ENCODE peak calls at places on chromosome 1, in five cellular contexts. One of them, this sample, is unnamed.

GRCh38 chr1:15696956-15697521 is 12.9 kb downstream of the PLEKHM2 start:
- DNase-seq in transverse colon: peak
- DNase-seq in stomach: no peak
- DNase-seq in HepG2: no peak
- DNase-seq in tibial nerve: no peak
- DNase-seq in this sample: no peak

GRCh38 chr1:103250441-103250861 is 142.1 kb upstream of the COL11A1 start:
- DNase-seq in tibial nerve: no peak
- DNase-seq in HepG2: no peak
- DNase-seq in stomach: no peak
- DNase-seq in transverse colon: no peak
- DNase-seq in this sample: no peak

GRCh38 chr1:58717979-58718378 is 18.1 kb upstream of the MYSM1 start:
- DNase-seq in stomach: no peak
- DNase-seq in HepG2: no peak
- DNase-seq in transverse colon: no peak
- DNase-seq in tibial nerve: no peak
- DNase-seq in this sample: no peak

GRCh38 chr1:34500451-34500850 is 254.4 kb upstream of the GJB5 start:
- DNase-seq in transverse colon: no peak
- DNase-seq in HepG2: no peak
- DNase-seq in tibial nerve: no peak
- DNase-seq in stomach: no peak
- DNase-seq in this sample: no peak

GRCh38 chr1:42454409-42454808 is 1.4 kb downstream of the ZMYND12 start:
- DNase-seq in transverse colon: no peak
- DNase-seq in tibial nerve: no peak
- DNase-seq in HepG2: no peak
- DNase-seq in stomach: no peak
- DNase-seq in this sample: no peak

GRCh38 chr1:170303034-170303433 is 157.3 kb downstream of the NTMT2 start:
- DNase-seq in stomach: no peak
- DNase-seq in HepG2: no peak
- DNase-seq in transverse colon: no peak
- DNase-seq in tibial nerve: no peak
- DNase-seq in this sample: no peak

GRCh38 chr1:56939209-56939608 is 26.6 kb downstream of the C8B start:
- DNase-seq in stomach: no peak
- DNase-seq in tibial nerve: no peak
- DNase-seq in HepG2: no peak
- DNase-seq in transverse colon: no peak
- DNase-seq in this sample: no peak

GRCh38 chr1:204465469-204466415 is 28.9 kb downstream of the PIK3C2B start:
- DNase-seq in transverse colon: no peak
- DNase-seq in HepG2: no peak
- DNase-seq in tibial nerve: no peak
- DNase-seq in stomach: no peak
- DNase-seq in this sample: no peak

GRCh38 chr1:86701731-86702130 is 2.6 kb upstream of the SH3GLB1 start:
- DNase-seq in stomach: no peak
- DNase-seq in transverse colon: no peak
- DNase-seq in tibial nerve: no peak
- DNase-seq in HepG2: no peak
- DNase-seq in this sample: no peak

GRCh38 chr1:91559838-91560514 is 59.3 kb downstream of the CDC7 start:
- DNase-seq in transverse colon: no peak
- DNase-seq in HepG2: no peak
- DNase-seq in stomach: no peak
- DNase-seq in tibial nerve: no peak
- DNase-seq in this sample: no peak

GRCh38 chr1:33385251-33385650 is 45.6 kb downstream of the PHC2 start:
- DNase-seq in tibial nerve: no peak
- DNase-seq in HepG2: no peak
- DNase-seq in transverse colon: no peak
- DNase-seq in stomach: no peak
- DNase-seq in this sample: no peak

GRCh38 chr1:72282271-72282656 is at the start of gene NEGR1:
- DNase-seq in tibial nerve: peak
- DNase-seq in stomach: no peak
- DNase-seq in HepG2: no peak
- DNase-seq in transverse colon: peak
- DNase-seq in this sample: peak

GRCh38 chr1:77373702-77374101 is 91.9 kb downstream of the AK5 start:
- DNase-seq in transverse colon: no peak
- DNase-seq in stomach: no peak
- DNase-seq in tibial nerve: no peak
- DNase-seq in HepG2: no peak
- DNase-seq in this sample: no peak

GRCh38 chr1:77371396-77371795 is 89.6 kb downstream of the AK5 start:
- DNase-seq in stomach: no peak
- DNase-seq in transverse colon: no peak
- DNase-seq in HepG2: no peak
- DNase-seq in tibial nerve: no peak
- DNase-seq in this sample: no peak

GRCh38 chr1:77375541-77375940 is 93.7 kb downstream of the AK5 start:
- DNase-seq in tibial nerve: no peak
- DNase-seq in HepG2: no peak
- DNase-seq in stomach: no peak
- DNase-seq in transverse colon: no peak
- DNase-seq in this sample: no peak

GRCh38 chr1:77378723-77379533 is 97.1 kb downstream of the AK5 start:
- DNase-seq in transverse colon: no peak
- DNase-seq in tibial nerve: no peak
- DNase-seq in stomach: no peak
- DNase-seq in HepG2: no peak
- DNase-seq in this sample: no peak

DNA sequence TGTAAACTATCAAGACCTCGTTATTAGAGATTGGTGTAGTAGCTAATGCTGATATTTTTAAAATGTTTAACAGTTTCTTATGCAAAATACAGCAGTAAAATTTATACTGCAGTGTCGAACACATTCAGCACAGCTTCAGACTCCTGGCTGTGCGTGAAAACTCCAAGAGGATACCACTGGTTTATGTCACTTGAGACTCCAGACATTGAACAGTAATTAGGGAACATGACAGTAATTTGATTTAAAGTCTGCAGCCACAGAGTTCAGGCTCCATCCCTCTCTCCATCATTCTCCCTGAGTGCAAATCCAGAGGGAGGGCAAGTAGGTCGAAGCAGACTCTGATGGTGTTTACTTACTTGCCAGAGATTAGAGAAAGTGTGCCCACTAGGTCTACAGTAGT is 94.2 kb downstream of the AK5 start:
- DNase-seq in stomach: no peak
- DNase-seq in transverse colon: no peak
- DNase-seq in tibial nerve: no peak
- DNase-seq in HepG2: no peak
- DNase-seq in this sample: no peak
- TF ChIP-seq EP300 in stomach: no peak
- TF ChIP-seq EP300 in transverse colon: no peak
- TF ChIP-seq EP300 in tibial nerve: no peak
- TF ChIP-seq EP300 in HepG2: no peak
- TF ChIP-seq EP300 in this sample: no peak

DNA sequence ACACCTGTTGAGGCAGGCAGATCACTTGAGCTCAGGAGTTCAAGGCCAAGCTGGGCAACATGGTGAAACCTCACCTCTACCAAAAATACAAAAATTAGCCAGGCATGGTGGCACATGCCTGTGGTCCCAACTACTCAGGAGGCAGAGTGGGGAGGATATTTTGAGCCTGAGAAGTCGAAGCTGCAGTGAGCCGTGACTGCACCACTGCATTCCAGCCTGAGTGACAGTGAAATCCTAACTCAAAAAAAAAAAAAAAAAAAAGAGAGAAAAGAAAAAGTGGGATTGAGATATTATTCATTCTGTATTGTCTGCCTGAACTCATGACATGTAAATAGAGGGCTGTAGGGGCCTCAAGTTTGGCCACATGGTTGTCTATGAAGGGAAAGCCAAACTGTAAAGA is 37.3 kb downstream of the WNT2B start:
- DNase-seq in transverse colon: no peak
- DNase-seq in HepG2: no peak
- DNase-seq in stomach: no peak
- DNase-seq in tibial nerve: no peak
- DNase-seq in this sample: no peak
- TF ChIP-seq CTCF in transverse colon: no peak
- TF ChIP-seq CTCF in HepG2: no peak
- TF ChIP-seq CTCF in stomach: no peak
- TF ChIP-seq CTCF in tibial nerve: no peak
- TF ChIP-seq CTCF in this sample: no peak

DNA sequence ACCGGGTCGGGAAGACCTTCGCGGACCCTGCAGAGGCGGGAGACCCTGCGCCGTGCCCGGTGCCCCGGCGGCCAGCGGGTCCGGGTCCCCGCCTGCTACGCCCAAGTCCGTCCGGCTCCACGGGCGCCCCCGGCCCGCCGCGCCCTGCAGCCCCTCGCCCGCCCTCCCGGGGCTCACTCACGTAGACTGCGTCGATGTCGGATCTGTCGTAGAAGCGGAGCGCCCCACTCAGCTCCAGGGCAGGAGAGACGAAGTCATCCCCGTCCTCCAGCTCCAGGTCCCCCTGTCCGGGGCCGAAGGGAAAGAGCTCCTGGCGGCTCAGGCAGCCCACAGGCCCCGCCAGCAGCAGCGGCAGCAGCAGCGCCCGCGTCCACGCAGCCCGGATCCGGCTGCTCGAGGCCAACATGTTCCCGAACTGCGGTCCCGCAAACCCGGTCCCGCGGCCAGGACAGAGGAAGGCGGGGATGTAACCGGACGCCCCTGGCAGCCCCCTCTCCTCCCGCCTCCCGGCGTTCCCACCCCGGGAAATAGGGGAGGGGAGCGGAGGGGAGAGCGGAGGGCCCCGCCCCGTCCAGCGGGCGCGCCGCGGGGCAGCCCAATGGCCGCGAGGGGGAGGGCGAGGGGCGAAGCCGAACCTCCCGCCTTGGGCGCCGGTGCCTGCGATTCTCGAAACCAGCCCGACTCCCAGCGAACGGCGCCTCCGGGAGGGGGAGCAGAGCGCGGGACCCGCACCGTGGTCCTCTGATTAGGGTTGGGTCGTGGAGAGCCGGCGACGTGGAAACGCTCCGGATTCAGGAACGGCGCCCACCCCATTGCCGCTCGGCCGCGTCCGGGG is at the start of gene NID1:
- DNase-seq in transverse colon: peak
- DNase-seq in tibial nerve: peak
- DNase-seq in HepG2: peak
- DNase-seq in stomach: peak
- DNase-seq in this sample: peak
- TF ChIP-seq POLR2A in transverse colon: peak
- TF ChIP-seq POLR2A in tibial nerve: peak
- TF ChIP-seq POLR2A in HepG2: peak
- TF ChIP-seq POLR2A in stomach: peak
- TF ChIP-seq POLR2A in this sample: peak

GRCh38 chr1:20465187-20465586 is 20.8 kb downstream of the CAMK2N1 start:
- DNase-seq in tibial nerve: no peak
- DNase-seq in stomach: no peak
- DNase-seq in HepG2: no peak
- DNase-seq in transverse colon: no peak
- DNase-seq in this sample: no peak
- TF ChIP-seq EP300 in tibial nerve: no peak
- TF ChIP-seq EP300 in stomach: no peak
- TF ChIP-seq EP300 in HepG2: no peak
- TF ChIP-seq EP300 in transverse colon: no peak
- TF ChIP-seq EP300 in this sample: no peak

DNA sequence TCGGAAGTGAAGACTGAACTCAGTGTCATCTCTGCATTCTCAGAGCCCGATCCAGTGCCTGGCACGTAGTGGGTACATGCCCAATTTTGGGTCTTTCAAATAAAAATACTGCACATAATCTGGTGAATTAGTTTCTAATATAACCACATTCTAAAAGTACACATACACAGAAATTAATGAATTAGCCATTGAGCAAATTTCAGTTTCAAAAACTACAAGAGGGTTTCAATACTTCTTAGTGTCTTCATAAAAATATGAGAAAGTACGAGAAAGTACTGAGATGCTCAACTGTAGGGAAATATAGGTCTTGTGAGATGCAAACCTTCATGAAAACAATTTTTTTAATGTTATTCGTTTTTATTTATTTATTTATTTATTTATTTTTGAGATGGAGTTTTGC is 86.9 kb downstream of the SMYD2 start:
- DNase-seq in HepG2: no peak
- DNase-seq in tibial nerve: no peak
- DNase-seq in stomach: no peak
- DNase-seq in transverse colon: no peak
- DNase-seq in this sample: no peak
- TF ChIP-seq CTCF in HepG2: no peak
- TF ChIP-seq CTCF in tibial nerve: no peak
- TF ChIP-seq CTCF in stomach: no peak
- TF ChIP-seq CTCF in transverse colon: no peak
- TF ChIP-seq CTCF in this sample: no peak

DNA sequence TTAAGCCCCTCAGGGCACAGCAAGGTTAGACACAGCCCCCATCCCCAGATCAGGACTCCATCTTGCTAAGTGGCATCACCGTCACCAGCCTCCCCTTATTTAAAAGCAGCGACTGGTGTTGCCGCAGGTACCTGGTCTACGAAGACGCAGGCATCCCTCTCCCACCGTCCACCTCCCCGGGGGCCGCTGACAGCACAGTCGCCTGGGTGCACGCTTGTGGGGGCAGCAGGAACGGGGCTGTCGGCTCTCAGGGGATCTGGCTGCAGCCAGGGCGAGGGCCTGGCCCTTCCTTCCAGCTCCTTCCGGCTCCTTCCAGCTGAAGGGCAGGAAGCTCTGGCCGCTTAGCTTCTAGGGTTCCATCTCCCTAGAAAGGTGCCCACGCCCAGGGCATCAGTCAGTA is 17.6 kb upstream of the CCDC27 start:
- DNase-seq in tibial nerve: no peak
- DNase-seq in HepG2: no peak
- DNase-seq in stomach: no peak
- DNase-seq in transverse colon: no peak
- DNase-seq in this sample: no peak
- TF ChIP-seq POLR2A in tibial nerve: no peak
- TF ChIP-seq POLR2A in HepG2: no peak
- TF ChIP-seq POLR2A in stomach: no peak
- TF ChIP-seq POLR2A in transverse colon: no peak
- TF ChIP-seq POLR2A in this sample: no peak

DNA sequence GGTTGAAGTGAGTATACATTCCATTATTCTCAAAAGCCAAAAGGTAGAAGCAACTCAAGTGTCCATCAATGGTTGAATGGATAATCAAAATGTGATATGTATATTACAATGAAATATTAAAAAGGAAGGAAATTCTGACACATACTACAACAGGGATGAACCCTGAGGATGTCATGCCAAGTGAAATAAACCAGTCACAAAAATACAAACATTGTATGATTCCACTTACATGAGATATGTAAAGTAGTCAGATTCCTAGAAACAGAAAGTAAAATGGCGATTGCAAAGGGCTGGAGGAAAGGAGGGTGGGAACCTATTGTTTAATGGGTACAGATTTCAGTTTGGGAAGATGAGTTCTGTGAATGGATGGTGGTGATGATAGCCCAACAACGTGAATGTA is 5.8 kb downstream of the SLC44A3 start:
- DNase-seq in tibial nerve: no peak
- DNase-seq in stomach: no peak
- DNase-seq in HepG2: no peak
- DNase-seq in transverse colon: no peak
- DNase-seq in this sample: no peak
- TF ChIP-seq EP300 in tibial nerve: no peak
- TF ChIP-seq EP300 in stomach: no peak
- TF ChIP-seq EP300 in HepG2: no peak
- TF ChIP-seq EP300 in transverse colon: no peak
- TF ChIP-seq EP300 in this sample: no peak